ENCODE peak calls at places on chromosomes 2 and 18, in nine cellular contexts. W is stimulated activated CD4-positive, alpha-beta T cell treated with anti-CD3 and anti-CD28 coated beads, TNF-alpha, amount 100 ng/mL, for 4 hours; G is ecto neural progenitor cell; C is Jurkat, Clone E6-1; A is GM13976; K is G401; R is CD8-positive, alpha-beta memory T cell; N is NCI-H2081 treated with DMSO at 0.1 percent for 48 hours; J is GM18507. Z is an unnamed sample.

GRCh38 chr18:26267350-26267749 is 41.1 kb downstream of the TAF4B start:
- DNase-seq in N (no peak), R (no peak), A (no peak), W (no peak), J (no peak), G (no peak), C (no peak), K (no peak), Z (no peak)

GRCh38 chr2:179049546-179050311 is at the start of gene CCDC141:
- DNase-seq in A (peak; percentile 27), C (no peak), G (no peak), N (no peak), W (no peak), K (no peak), R (no peak), J (no peak), Z (no peak)

GRCh38 chr2:143937563-143938346 is 582.2 kb downstream of the ZEB2 start:
- DNase-seq in W (no peak), A (no peak), R (no peak), J (no peak), K (no peak), C (no peak), G (no peak), N (no peak), Z (no peak)

GRCh38 chr2:189076572-189076971 is 102.4 kb downstream of the COL3A1 start:
- DNase-seq in C (no peak), G (no peak), A (no peak), N (no peak), J (no peak), W (no peak), R (no peak), K (no peak), Z (no peak)

GRCh38 chr18:54946149-54946581 is 13.1 kb downstream of the CCDC68 start:
- DNase-seq in J (no peak), C (no peak), W (no peak), N (no peak), R (no peak), G (no peak), K (no peak), A (peak; percentile 32), Z (no peak)

GRCh38 chr2:240777416-240778212 is 42.4 kb downstream of the KIF1A start:
- DNase-seq in W (no peak), R (no peak), J (no peak), G (no peak), C (no peak), A (no peak), N (no peak), K (no peak), Z (no peak)

GRCh38 chr18:42156266-42156665 is 201.2 kb downstream of the PIK3C3 start:
- DNase-seq in R (no peak), N (no peak), K (no peak), C (no peak), W (no peak), A (no peak), J (no peak), G (no peak), Z (peak; percentile 57)

GRCh38 chr2:66303471-66303870 is 131.5 kb upstream of the MEIS1 start:
- DNase-seq in K (no peak), R (no peak), J (no peak), C (no peak), A (no peak), W (no peak), G (no peak), N (no peak), Z (no peak)

GRCh38 chr2:175571078-175571653 is 389.7 kb upstream of the ATP5MC3 start:
- DNase-seq in K (no peak), G (no peak), J (no peak), C (no peak), A (no peak), N (no peak), W (no peak), R (no peak), Z (no peak)

GRCh38 chr18:68713791-68714190 is 1.1 kb downstream of the TMX3 start:
- DNase-seq in R (no peak), C (no peak), N (no peak), J (no peak), W (no peak), K (no peak), G (no peak), A (no peak), Z (no peak)

GRCh38 chr2:23457990-23458689 is 73.2 kb downstream of the KLHL29 start:
- DNase-seq in G (no peak), W (no peak), A (no peak), J (no peak), K (no peak), C (no peak), R (no peak), N (no peak), Z (no peak)

GRCh38 chr2:24586955-24587354 is 95.9 kb downstream of the NCOA1 start:
- DNase-seq in J (no peak), N (no peak), R (peak; percentile 49), G (no peak), C (no peak), A (peak; percentile 46), W (no peak), K (no peak), Z (no peak)

GRCh38 chr2:174465327-174465726 is 21.5 kb downstream of the GPR155 start:
- DNase-seq in R (no peak), J (no peak), A (no peak), W (no peak), G (peak; percentile 49), N (no peak), K (peak; percentile 9), C (no peak), Z (no peak)

GRCh38 chr2:55150834-55151233 is 81.3 kb downstream of the CLHC1 start:
- DNase-seq in J (no peak), A (peak; percentile 45), R (no peak), N (no peak), W (no peak), C (no peak), G (no peak), K (no peak), Z (no peak)

GRCh38 chr2:37318401-37318800 is 6.2 kb downstream of the PRKD3 start:
- DNase-seq in C (no peak), G (no peak), K (no peak), R (no peak), N (no peak), J (no peak), W (no peak), A (peak; percentile 37), Z (peak; percentile 20)

GRCh38 chr2:2156881-2157280 is 174.2 kb downstream of the MYT1L start:
- DNase-seq in J (no peak), N (no peak), R (no peak), G (no peak), K (no peak), C (no peak), A (no peak), W (no peak), Z (no peak)

GRCh38 chr18:5941869-5942268 is 46.5 kb upstream of the TMEM200C start:
- DNase-seq in C (no peak), K (no peak), J (no peak), G (no peak), R (no peak), A (no peak), N (no peak), W (no peak), Z (no peak)

GRCh38 chr2:175309799-175310198 is 128.3 kb upstream of the ATP5MC3 start:
- DNase-seq in R (no peak), W (no peak), G (peak; percentile 47), C (peak; percentile 57), N (peak; percentile 45), J (peak; percentile 5), K (no peak), A (peak; percentile 21), Z (peak; percentile 15)

GRCh38 chr18:29712785-29713184 is 1329.8 kb downstream of the DSC3 start:
- DNase-seq in C (no peak), A (no peak), J (no peak), W (no peak), R (no peak), K (no peak), G (no peak), N (no peak), Z (peak; percentile 28)

GRCh38 chr18:48952287-48953095 is 1.7 kb upstream of the SMAD7 start:
- DNase-seq in G (peak; percentile 90), N (no peak), C (no peak), K (peak; percentile 82), R (peak; percentile 78), W (no peak), J (no peak), A (peak; percentile 71), Z (peak; percentile 97)

GRCh38 chr2:73133566-73134227 is 20.9 kb upstream of the RAB11FIP5 start:
- DNase-seq in K (no peak), A (no peak), J (no peak), W (no peak), G (no peak), N (no peak), R (no peak), C (no peak), Z (no peak)

GRCh38 chr18:67862069-67862468 is 345.5 kb upstream of the DSEL start:
- DNase-seq in G (no peak), N (no peak), A (no peak), R (no peak), K (no peak), C (no peak), J (no peak), W (no peak), Z (peak; percentile 17)

GRCh38 chr2:135701442-135701841 is 40.2 kb upstream of the UBXN4 start:
- DNase-seq in J (no peak), R (no peak), C (no peak), G (no peak), W (no peak), A (no peak), N (no peak), K (no peak), Z (peak; percentile 19)

GRCh38 chr2:80304522-80304878 is at the start of gene LRRTM1:
- DNase-seq in N (no peak), R (no peak), A (peak; percentile 15), J (no peak), K (no peak), C (no peak), W (no peak), G (peak; percentile 66), Z (peak; percentile 20)

GRCh38 chr2:96533292-96534073 is 3.1 kb upstream of the ARID5A start:
- DNase-seq in G (peak; percentile 41), J (no peak), C (no peak), K (no peak), R (no peak), A (no peak), W (no peak), N (no peak), Z (no peak)

GRCh38 chr2:119689218-119689617 is 10.2 kb downstream of the TMEM177 start:
- DNase-seq in A (no peak), W (no peak), R (no peak), G (no peak), N (no peak), C (no peak), K (no peak), J (no peak), Z (no peak)

GRCh38 chr2:58268685-58269084 is 27.6 kb upstream of the FANCL start:
- DNase-seq in W (no peak), C (no peak), K (no peak), R (no peak), G (no peak), J (no peak), A (no peak), N (no peak), Z (no peak)

GRCh38 chr2:18704224-18704623 is 114.9 kb upstream of the NT5C1B start:
- DNase-seq in G (no peak), N (no peak), K (no peak), A (no peak), J (no peak), C (no peak), W (no peak), R (no peak), Z (no peak)

GRCh38 chr18:46265190-46266156 is 161.3 kb downstream of the HAUS1 start:
- DNase-seq in C (no peak), N (no peak), J (no peak), G (no peak), A (no peak), R (no peak), W (no peak), K (no peak), Z (no peak)

GRCh38 chr2:60356346-60356745 is 197.1 kb downstream of the BCL11A start:
- DNase-seq in J (no peak), K (no peak), A (no peak), R (no peak), G (no peak), W (no peak), N (no peak), C (no peak), Z (no peak)

GRCh38 chr2:28423856-28424605 is 31.4 kb downstream of the FOSL2 start:
- DNase-seq in C (peak; percentile 52), G (no peak), A (no peak), W (no peak), N (no peak), R (peak; percentile 62), K (no peak), J (no peak), Z (peak; percentile 33)

Z was measured in astrocyte of the hippocampus.